ENCODE peak calls at places on chromosome 19, in six cellular contexts. J is OCI-LY7, X is A549, U is psoas muscle, V is left ventricle myocardium inferior, N is K562. Y is an unnamed sample.

GRCh38 chr19:31232871-31233270 is 116.4 kb downstream of the TSHZ3 start:
- DNase-seq in J (no peak), X (no peak), U (no peak), V (no peak), N (no peak), Y (no peak)

GRCh38 chr19:54204767-54205468 is 4.3 kb downstream of the RPS9 start:
- DNase-seq in J (no peak), X (no peak), U (no peak), V (no peak), N (no peak), Y (no peak)

GRCh38 chr19:38617283-38617763 is 430 bp downstream of the MAP4K1 start:
- DNase-seq in J (peak), X (no peak), U (no peak), V (no peak), N (no peak), Y (no peak)

GRCh38 chr19:55085923-55086715 is 10.4 kb downstream of the EPS8L1 start:
- DNase-seq in J (no peak), X (no peak), U (no peak), V (no peak), N (no peak), Y (no peak)

GRCh38 chr19:7512400-7512851 is 3.5 kb upstream of the ZNF358 start:
- DNase-seq in J (no peak), X (no peak), U (no peak), V (no peak), N (peak), Y (no peak)

GRCh38 chr19:12913011-12913561 is 6.0 kb downstream of the SYCE2 start:
- DNase-seq in J (no peak), X (no peak), U (peak), V (peak), N (peak), Y (peak)

GRCh38 chr19:39246951-39247669 is 1.5 kb downstream of the IFNL4 start:
- DNase-seq in J (no peak), X (no peak), U (no peak), V (peak), N (no peak), Y (no peak)

GRCh38 chr19:7522072-7522922 is at the start of gene MCOLN1:
- DNase-seq in J (peak), X (peak), U (peak), V (peak), N (peak), Y (peak)

GRCh38 chr19:39297931-39298634 is 1.9 kb downstream of the IFNL1 start:
- DNase-seq in J (no peak), X (no peak), U (peak), V (no peak), N (no peak), Y (no peak)

GRCh38 chr19:10270180-10270615 is 722 bp upstream of the ICAM1 start:
- DNase-seq in J (no peak), X (no peak), U (peak), V (peak), N (peak), Y (peak)

GRCh38 chr19:37594982-37595382 is 306 bp downstream of the ZNF540 start:
- DNase-seq in J (no peak), X (peak), U (peak), V (peak), N (no peak), Y (peak)

GRCh38 chr19:39590265-39590664 is 12.1 kb upstream of the LGALS13 start:
- DNase-seq in J (no peak), X (no peak), U (no peak), V (no peak), N (no peak), Y (no peak)

GRCh38 chr19:38722947-38723605 is 21.2 kb downstream of the CAPN12 start:
- DNase-seq in J (no peak), X (no peak), U (no peak), V (no peak), N (no peak), Y (no peak)

GRCh38 chr19:7226749-7227148 is 67.5 kb downstream of the INSR start:
- DNase-seq in J (no peak), X (no peak), U (no peak), V (no peak), N (no peak), Y (no peak)

GRCh38 chr19:23437901-23438300 is 42.6 kb upstream of the ZNF91 start:
- DNase-seq in J (peak), X (no peak), U (no peak), V (no peak), N (no peak), Y (no peak)

GRCh38 chr19:44783545-44783944 is 5.9 kb downstream of the CBLC start:
- DNase-seq in J (no peak), X (no peak), U (no peak), V (no peak), N (no peak), Y (no peak)

GRCh38 chr19:13834308-13834790 is 39.1 kb downstream of the ZSWIM4 start:
- DNase-seq in J (no peak), X (peak), U (no peak), V (no peak), N (no peak), Y (no peak)

GRCh38 chr19:51702754-51703654 is 9.9 kb downstream of the SPACA6 start:
- DNase-seq in J (no peak), X (no peak), U (no peak), V (no peak), N (peak), Y (no peak)

GRCh38 chr19:10603873-10604459 is 16.9 kb upstream of the AP1M2 start:
- DNase-seq in J (peak), X (no peak), U (no peak), V (no peak), N (no peak), Y (no peak)

DNA sequence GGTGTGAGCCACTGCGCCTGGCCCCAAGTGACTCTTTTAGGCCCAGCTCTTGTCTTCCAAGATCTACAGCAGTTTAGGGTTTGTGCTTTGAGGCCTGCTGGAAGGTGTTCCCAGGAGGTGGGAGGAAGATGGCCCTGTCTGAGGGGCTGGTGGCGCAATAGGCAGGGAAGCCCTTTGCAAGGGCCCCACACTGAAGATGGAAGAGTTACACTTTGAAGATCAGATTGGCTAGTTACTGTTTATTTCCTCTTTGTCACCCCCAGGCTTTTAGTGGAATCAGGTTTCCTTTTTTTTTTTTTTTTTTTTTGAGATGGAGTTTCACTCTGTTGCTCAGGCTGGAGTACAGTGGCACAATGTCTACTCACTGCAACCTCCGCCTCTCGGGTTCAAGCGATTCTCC is 1.9 kb upstream of the RABAC1 start:
- DNase-seq in J (no peak), X (no peak), U (no peak), V (no peak), N (no peak), Y (no peak)
- H3K27ac ChIP-seq in J (no peak), X (no peak), U (no peak), V (no peak), N (no peak), Y (no peak)

DNA sequence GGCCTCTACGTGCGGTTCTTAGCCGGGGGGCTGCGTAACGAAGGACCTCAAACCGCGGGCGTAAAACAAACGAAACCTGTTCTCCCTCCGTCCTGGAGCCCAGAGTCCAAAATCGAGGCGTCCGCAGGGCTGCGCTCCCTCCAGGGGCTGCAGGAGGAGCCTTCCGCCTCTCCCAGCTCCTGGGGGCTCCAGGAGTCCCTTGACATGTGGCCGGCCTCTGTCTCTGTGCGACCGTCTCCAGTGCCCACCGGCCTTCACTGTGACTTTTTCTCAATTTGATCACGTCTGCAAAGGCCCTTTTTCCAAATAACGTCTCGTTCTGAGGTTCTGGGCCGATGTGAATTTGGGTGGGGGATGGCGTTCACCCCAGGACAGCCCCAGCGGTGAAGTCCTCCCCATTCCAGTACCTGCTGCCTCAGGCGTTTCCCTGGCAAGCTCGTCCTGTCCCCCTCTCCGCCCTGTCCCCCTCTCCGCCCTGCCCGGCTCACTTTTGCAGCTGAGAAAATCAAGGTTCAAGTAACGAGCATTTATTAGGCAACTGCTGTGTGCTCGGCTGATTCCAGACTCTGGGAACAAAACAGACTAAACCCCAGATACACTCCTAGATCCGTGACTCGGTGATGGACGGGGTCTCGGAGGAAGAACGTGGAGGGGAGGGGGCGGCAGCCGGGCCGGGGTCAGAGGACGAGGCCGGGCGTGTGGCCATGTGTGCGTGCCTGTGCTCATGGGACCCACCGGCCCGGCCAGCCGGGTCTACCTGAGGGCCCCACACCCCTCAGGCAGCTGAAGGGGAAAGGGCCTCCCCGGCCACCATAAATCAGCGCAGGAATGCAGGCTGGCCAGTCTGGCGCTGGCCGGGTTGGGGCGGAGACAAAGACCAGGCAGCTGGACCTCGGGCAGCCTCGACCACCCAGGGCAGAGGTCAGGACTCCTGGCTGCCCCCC is 28.1 kb upstream of the WDR18 start:
- DNase-seq in J (no peak), X (no peak), U (no peak), V (no peak), N (no peak), Y (no peak)
- H3K27ac ChIP-seq in J (no peak), X (no peak), U (no peak), V (no peak), N (peak), Y (no peak)

GRCh38 chr19:16627928-16628182 is 149 bp downstream of the MED26 start:
- DNase-seq in J (no peak), X (no peak), U (no peak), V (no peak), N (no peak), Y (no peak)
- H3K27ac ChIP-seq in J (peak), X (peak), U (peak), V (peak), N (peak), Y (peak)

DNA sequence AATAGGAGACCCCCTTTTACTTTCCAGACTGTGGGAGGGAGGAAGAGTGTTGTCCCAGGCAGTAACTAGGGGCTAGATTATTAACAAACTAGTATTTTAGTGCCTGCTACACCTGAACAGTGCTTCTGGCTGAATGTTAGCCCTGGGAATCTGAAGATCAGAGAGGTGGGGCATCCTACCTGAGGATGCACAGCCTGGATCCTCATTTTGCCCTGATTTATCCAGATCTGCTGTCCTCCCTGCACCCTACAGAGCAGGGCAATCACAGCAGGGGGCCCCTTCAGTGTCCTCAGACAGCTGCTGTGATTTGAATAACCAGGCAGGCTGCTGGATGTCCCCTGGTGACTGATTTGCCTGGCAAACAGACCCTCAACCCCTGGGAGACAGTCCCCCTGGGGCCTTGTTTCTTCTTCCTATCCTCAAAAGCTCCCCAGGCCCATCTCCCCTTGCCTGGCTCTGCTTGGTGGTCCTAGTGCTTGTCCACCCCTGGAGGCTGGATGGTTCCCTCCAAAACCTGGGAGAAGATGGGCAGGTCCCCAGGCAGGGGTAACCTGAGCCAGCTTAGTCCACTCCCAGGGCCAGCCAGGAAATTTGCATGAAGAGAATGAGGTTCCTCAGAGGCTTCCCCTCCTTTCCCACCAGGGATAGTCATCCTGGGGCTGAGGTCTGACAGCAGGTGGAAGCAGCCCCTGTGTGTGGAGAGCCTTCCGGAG is at the start of gene OVOL3:
- DNase-seq in J (peak), X (no peak), U (no peak), V (no peak), N (no peak), Y (no peak)
- H3K27ac ChIP-seq in J (no peak), X (no peak), U (no peak), V (no peak), N (no peak), Y (peak)

GRCh38 chr19:15109768-15110417 is 2.7 kb downstream of the SYDE1 start:
- DNase-seq in J (no peak), X (no peak), U (no peak), V (no peak), N (no peak), Y (no peak)

GRCh38 chr19:15108145-15108844 is 1.1 kb downstream of the SYDE1 start:
- DNase-seq in J (no peak), X (no peak), U (peak), V (no peak), N (no peak), Y (no peak)

GRCh38 chr19:15108845-15109767 is 1.9 kb downstream of the SYDE1 start:
- DNase-seq in J (no peak), X (no peak), U (no peak), V (no peak), N (no peak), Y (no peak)

GRCh38 chr19:15105044-15105443 is 2.2 kb upstream of the SYDE1 start:
- DNase-seq in J (no peak), X (no peak), U (no peak), V (no peak), N (no peak), Y (no peak)

DNA sequence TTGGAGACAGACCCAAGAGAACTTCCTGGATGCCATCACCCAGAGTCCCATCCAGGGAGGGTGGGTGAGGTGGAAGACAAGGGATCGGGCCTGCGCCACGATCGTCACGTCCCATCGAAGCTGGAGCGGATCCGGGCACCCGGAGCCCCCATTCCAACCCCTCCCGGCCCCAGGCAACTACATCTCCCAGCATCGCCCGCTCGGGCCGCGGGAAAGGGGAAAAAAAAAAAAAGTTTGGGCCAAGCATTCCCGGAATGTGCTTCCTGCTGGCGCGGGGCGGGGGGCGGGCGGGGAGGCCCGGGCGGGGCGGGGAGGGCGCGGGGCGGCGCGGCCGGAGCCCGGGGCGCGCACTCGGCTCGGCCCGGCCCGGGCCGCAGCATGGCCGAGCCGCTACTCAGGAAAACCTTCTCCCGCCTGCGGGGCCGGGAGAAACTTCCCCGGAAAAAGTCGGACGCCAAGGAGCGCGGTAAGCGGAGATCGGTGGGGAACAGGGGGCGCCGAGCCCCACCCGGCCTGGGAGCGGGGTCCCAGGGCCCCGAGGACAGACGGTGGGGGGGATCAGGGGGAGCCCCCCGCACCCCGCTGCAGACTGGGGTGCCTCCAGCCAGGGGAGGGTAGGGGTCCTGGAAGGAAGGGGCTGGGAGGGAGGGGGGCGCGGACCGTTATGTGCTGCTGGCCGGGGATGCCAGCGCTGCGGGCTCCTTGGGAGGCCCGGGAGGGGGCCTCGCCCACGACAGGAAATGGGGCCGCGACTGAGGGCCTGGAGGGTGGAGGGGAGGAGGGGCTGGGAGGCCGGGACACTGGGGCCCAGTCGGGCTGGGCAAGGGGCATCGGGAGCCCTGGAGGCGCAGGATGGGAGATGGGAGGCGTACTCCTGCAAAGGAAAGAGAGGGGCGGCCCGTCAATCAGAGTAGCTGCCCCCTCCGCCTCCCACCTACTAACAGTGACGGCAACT is at the start of gene SYDE1:
- DNase-seq in J (no peak), X (no peak), U (peak), V (peak), N (no peak), Y (no peak)
- H3K27ac ChIP-seq in J (no peak), X (peak), U (peak), V (peak), N (no peak), Y (peak)

GRCh38 chr19:15457701-15458484 is 6.5 kb downstream of the RASAL3 start:
- DNase-seq in J (no peak), X (no peak), U (no peak), V (no peak), N (no peak), Y (no peak)
- H3K27ac ChIP-seq in J (no peak), X (no peak), U (no peak), V (no peak), N (no peak), Y (no peak)

DNA sequence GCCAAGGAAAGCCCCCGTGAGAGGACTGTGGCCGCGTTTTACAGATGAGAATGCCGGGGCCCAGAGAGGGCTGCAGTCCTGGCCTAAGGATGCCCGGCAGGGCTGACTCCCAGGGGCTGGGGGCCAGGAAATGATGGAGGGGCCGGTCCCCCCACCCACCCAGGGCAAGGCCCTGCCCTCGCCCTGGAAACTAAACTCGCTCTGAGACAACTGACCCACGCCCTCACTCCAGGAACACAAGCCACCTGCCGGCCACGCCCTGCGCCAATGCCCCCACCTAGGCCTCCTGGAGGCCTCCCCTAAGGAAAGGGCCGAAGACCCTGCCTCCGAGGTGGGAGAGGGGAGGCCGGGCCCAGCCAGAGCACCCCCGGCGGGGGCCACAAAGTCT is 7.2 kb downstream of the ZBTB7A start:
- DNase-seq in J (no peak), X (no peak), U (no peak), V (no peak), N (no peak), Y (no peak)
- H3K27ac ChIP-seq in J (peak), X (peak), U (peak), V (peak), N (peak), Y (peak)